ENCODE peak calls at places on chromosome 10, in nine cellular contexts. One of them, this sample, is unnamed.

GRCh38 chr10:124697443-124697836 is 46.7 kb downstream of the FAM53B start:
- DNase-seq in A549: no peak
- DNase-seq in SK-N-SH: no peak
- DNase-seq in IMR-90: no peak
- DNase-seq in choroid plexus epithelial cell: no peak
- DNase-seq in stomach: no peak
- DNase-seq in ovary: no peak
- DNase-seq in GM12865: no peak
- DNase-seq in HCT116: no peak
- DNase-seq in this sample: no peak

GRCh38 chr10:116716381-116716780 is 26.0 kb downstream of the HSPA12A start:
- DNase-seq in A549: no peak
- DNase-seq in SK-N-SH: no peak
- DNase-seq in IMR-90: no peak
- DNase-seq in choroid plexus epithelial cell: no peak
- DNase-seq in stomach: no peak
- DNase-seq in ovary: peak; percentile 35
- DNase-seq in GM12865: no peak
- DNase-seq in HCT116: no peak
- DNase-seq in this sample: no peak

GRCh38 chr10:86758231-86759072 is 2.0 kb downstream of the BMPR1A start:
- DNase-seq in A549: peak; percentile 16
- DNase-seq in SK-N-SH: no peak
- DNase-seq in IMR-90: peak; percentile 25
- DNase-seq in choroid plexus epithelial cell: peak; percentile 43
- DNase-seq in stomach: no peak
- DNase-seq in ovary: no peak
- DNase-seq in GM12865: no peak
- DNase-seq in HCT116: no peak
- DNase-seq in this sample: peak; percentile 46

GRCh38 chr10:48606530-48607355 is 1.9 kb upstream of the ARHGAP22 start:
- DNase-seq in A549: peak; percentile 15
- DNase-seq in SK-N-SH: no peak
- DNase-seq in IMR-90: peak; percentile 99
- DNase-seq in choroid plexus epithelial cell: peak; percentile 83
- DNase-seq in stomach: no peak
- DNase-seq in ovary: no peak
- DNase-seq in GM12865: no peak
- DNase-seq in HCT116: no peak
- DNase-seq in this sample: peak; percentile 99

GRCh38 chr10:132470306-132471124 is 67.1 kb upstream of the INPP5A start:
- DNase-seq in A549: no peak
- DNase-seq in SK-N-SH: no peak
- DNase-seq in IMR-90: no peak
- DNase-seq in choroid plexus epithelial cell: no peak
- DNase-seq in stomach: no peak
- DNase-seq in ovary: no peak
- DNase-seq in GM12865: no peak
- DNase-seq in HCT116: no peak
- DNase-seq in this sample: no peak

GRCh38 chr10:119726291-119727261 is 726 bp downstream of the INPP5F start:
- DNase-seq in A549: no peak
- DNase-seq in SK-N-SH: peak; percentile 84
- DNase-seq in IMR-90: no peak
- DNase-seq in choroid plexus epithelial cell: no peak
- DNase-seq in stomach: no peak
- DNase-seq in ovary: no peak
- DNase-seq in GM12865: no peak
- DNase-seq in HCT116: no peak
- DNase-seq in this sample: no peak

GRCh38 chr10:130807096-130807495 is 504.4 kb downstream of the TCERG1L start:
- DNase-seq in A549: no peak
- DNase-seq in SK-N-SH: no peak
- DNase-seq in IMR-90: no peak
- DNase-seq in choroid plexus epithelial cell: no peak
- DNase-seq in stomach: no peak
- DNase-seq in ovary: no peak
- DNase-seq in GM12865: no peak
- DNase-seq in HCT116: no peak
- DNase-seq in this sample: no peak

GRCh38 chr10:114544045-114544659 is 113.9 kb downstream of the ABLIM1 start:
- DNase-seq in A549: no peak
- DNase-seq in SK-N-SH: no peak
- DNase-seq in IMR-90: no peak
- DNase-seq in choroid plexus epithelial cell: no peak
- DNase-seq in stomach: peak; percentile 52
- DNase-seq in ovary: no peak
- DNase-seq in GM12865: peak; percentile 91
- DNase-seq in HCT116: no peak
- DNase-seq in this sample: no peak

GRCh38 chr10:7857259-7857658 is 39.0 kb downstream of the TAF3 start:
- DNase-seq in A549: no peak
- DNase-seq in SK-N-SH: no peak
- DNase-seq in IMR-90: no peak
- DNase-seq in choroid plexus epithelial cell: no peak
- DNase-seq in stomach: no peak
- DNase-seq in ovary: no peak
- DNase-seq in GM12865: no peak
- DNase-seq in HCT116: no peak
- DNase-seq in this sample: no peak

GRCh38 chr10:7853226-7853891 is 35.1 kb downstream of the TAF3 start:
- DNase-seq in A549: no peak
- DNase-seq in SK-N-SH: no peak
- DNase-seq in IMR-90: no peak
- DNase-seq in choroid plexus epithelial cell: no peak
- DNase-seq in stomach: no peak
- DNase-seq in ovary: no peak
- DNase-seq in GM12865: no peak
- DNase-seq in HCT116: no peak
- DNase-seq in this sample: no peak

GRCh38 chr10:7853892-7854289 is 35.6 kb downstream of the TAF3 start:
- DNase-seq in A549: no peak
- DNase-seq in SK-N-SH: no peak
- DNase-seq in IMR-90: no peak
- DNase-seq in choroid plexus epithelial cell: no peak
- DNase-seq in stomach: no peak
- DNase-seq in ovary: no peak
- DNase-seq in GM12865: no peak
- DNase-seq in HCT116: no peak
- DNase-seq in this sample: no peak

GRCh38 chr10:7855205-7855604 is 36.9 kb downstream of the TAF3 start:
- DNase-seq in A549: no peak
- DNase-seq in SK-N-SH: no peak
- DNase-seq in IMR-90: no peak
- DNase-seq in choroid plexus epithelial cell: no peak
- DNase-seq in stomach: no peak
- DNase-seq in ovary: no peak
- DNase-seq in GM12865: no peak
- DNase-seq in HCT116: no peak
- DNase-seq in this sample: no peak

DNA sequence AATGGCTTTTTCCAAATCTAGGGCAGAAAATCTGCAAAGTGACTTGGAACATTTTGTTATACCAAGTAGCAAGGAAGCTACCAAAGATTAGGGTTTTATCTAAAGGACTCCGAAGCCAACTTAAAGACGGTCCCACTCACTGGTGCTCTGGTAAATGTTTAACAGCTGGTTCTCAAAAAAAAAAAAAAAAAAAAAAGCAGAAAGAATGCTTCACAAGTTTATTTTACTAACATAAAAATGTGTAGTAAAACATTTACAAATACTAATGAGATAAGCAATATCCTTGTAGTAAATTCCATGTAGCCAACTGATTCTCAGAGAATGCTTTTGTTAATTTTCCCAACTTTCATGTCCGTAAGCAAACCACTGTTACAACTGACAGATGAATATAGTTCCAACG is 38.4 kb downstream of the TAF3 start:
- DNase-seq in A549: no peak
- DNase-seq in SK-N-SH: no peak
- DNase-seq in IMR-90: peak; percentile 4
- DNase-seq in choroid plexus epithelial cell: no peak
- DNase-seq in stomach: no peak
- DNase-seq in ovary: no peak
- DNase-seq in GM12865: no peak
- DNase-seq in HCT116: no peak
- DNase-seq in this sample: no peak
- H3K4me3 ChIP-seq in A549: no peak overlapping the region
- H3K4me3 ChIP-seq in SK-N-SH: no peak overlapping the region
- H3K4me3 ChIP-seq in IMR-90: peak overlapping the region; percentile 11
- H3K4me3 ChIP-seq in choroid plexus epithelial cell: no peak overlapping the region
- H3K4me3 ChIP-seq in stomach: no peak overlapping the region
- H3K4me3 ChIP-seq in ovary: no peak overlapping the region
- H3K4me3 ChIP-seq in GM12865: no peak overlapping the region
- H3K4me3 ChIP-seq in HCT116: no peak overlapping the region
- H3K4me3 ChIP-seq in this sample: no peak overlapping the region

GRCh38 chr10:93072225-93072712 is 1.4 kb upstream of the CYP26A1 start:
- DNase-seq in A549: no peak
- DNase-seq in SK-N-SH: no peak
- DNase-seq in IMR-90: no peak
- DNase-seq in choroid plexus epithelial cell: no peak
- DNase-seq in stomach: no peak
- DNase-seq in ovary: no peak
- DNase-seq in GM12865: no peak
- DNase-seq in HCT116: no peak
- DNase-seq in this sample: no peak

GRCh38 chr10:93070378-93071176 is 3.1 kb upstream of the CYP26A1 start:
- DNase-seq in A549: no peak
- DNase-seq in SK-N-SH: no peak
- DNase-seq in IMR-90: no peak
- DNase-seq in choroid plexus epithelial cell: no peak
- DNase-seq in stomach: no peak
- DNase-seq in ovary: no peak
- DNase-seq in GM12865: no peak
- DNase-seq in HCT116: no peak
- DNase-seq in this sample: no peak

GRCh38 chr10:93071177-93071472 is 2.6 kb upstream of the CYP26A1 start:
- DNase-seq in A549: no peak
- DNase-seq in SK-N-SH: peak; percentile 33
- DNase-seq in IMR-90: no peak
- DNase-seq in choroid plexus epithelial cell: no peak
- DNase-seq in stomach: no peak
- DNase-seq in ovary: no peak
- DNase-seq in GM12865: no peak
- DNase-seq in HCT116: no peak
- DNase-seq in this sample: no peak

GRCh38 chr10:93072713-93073538 is 767 bp upstream of the CYP26A1 start:
- DNase-seq in A549: no peak
- DNase-seq in SK-N-SH: peak; percentile 42
- DNase-seq in IMR-90: no peak
- DNase-seq in choroid plexus epithelial cell: no peak
- DNase-seq in stomach: no peak
- DNase-seq in ovary: no peak
- DNase-seq in GM12865: no peak
- DNase-seq in HCT116: no peak
- DNase-seq in this sample: no peak

DNA sequence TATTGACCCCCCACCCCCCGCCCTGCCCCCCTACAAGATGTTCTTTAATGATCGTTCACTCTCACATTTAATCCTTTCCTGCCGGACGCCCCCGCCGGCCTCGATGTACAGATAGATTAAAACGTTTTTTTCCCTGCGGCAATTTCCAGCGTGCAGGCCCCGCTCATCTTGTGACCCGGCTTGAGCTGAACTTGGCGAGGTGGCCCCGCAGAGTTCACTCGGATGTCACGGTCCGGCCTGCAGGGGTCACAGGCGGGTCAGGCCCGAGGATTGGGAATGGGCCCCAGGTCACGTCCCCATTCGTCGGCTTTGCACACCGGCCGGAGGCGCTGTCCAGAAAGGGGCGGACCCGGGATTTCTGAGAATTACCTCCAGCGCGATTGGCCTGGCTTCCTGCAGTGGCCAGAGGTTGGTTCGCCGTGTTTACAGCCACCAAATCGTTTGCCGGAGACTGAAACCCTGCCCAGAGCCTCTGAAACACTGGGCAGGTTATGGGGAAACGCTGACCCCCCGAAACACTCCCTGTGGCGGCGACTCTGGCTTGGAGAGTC is 1.9 kb upstream of the CYP26A1 start:
- DNase-seq in A549: peak; percentile 43
- DNase-seq in SK-N-SH: peak; percentile 80
- DNase-seq in IMR-90: no peak
- DNase-seq in choroid plexus epithelial cell: no peak
- DNase-seq in stomach: no peak
- DNase-seq in ovary: no peak
- DNase-seq in GM12865: no peak
- DNase-seq in HCT116: no peak
- DNase-seq in this sample: no peak
- TF ChIP-seq CTCF in A549: no peak
- TF ChIP-seq CTCF in SK-N-SH: peak; percentile 16
- TF ChIP-seq CTCF in IMR-90: no peak
- TF ChIP-seq CTCF in choroid plexus epithelial cell: peak; percentile 11
- TF ChIP-seq CTCF in stomach: no peak
- TF ChIP-seq CTCF in ovary: no peak
- TF ChIP-seq CTCF in GM12865: no peak
- TF ChIP-seq CTCF in HCT116: no peak
- TF ChIP-seq CTCF in this sample: no peak

DNA sequence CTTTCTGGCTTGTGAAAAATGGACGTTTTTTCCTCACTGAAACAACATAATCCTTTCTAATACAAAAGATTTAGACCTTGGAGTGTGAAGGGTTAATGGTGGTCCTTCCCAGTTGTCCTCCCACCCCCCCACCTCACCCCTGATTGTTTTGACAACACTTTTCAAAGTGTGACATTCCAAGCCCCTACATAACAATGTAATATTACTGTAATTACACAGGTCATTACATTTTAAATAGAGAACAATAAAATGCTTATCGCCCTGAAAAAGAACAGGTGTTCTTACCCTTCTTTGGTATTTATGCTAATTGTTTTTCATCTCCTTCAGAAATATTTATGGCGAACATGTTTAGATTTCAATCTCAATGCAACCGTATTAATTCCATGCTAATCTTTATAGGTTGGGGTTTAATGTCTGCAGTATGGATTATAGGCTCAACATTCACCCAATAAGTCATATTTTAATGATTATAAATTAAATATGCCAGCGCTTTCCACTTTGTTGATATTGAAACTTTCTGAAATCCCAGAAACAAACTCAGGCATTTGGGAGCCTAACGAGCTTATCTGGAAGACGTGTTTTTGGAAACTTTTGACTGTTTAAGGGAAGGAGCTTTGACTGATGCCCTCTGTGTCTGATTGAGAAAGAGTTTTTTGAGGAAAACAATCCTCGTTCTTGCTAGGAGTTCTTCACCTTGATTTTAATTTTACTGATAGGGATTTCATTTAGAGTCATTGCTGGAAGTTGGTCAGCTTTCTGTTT is 5.1 kb downstream of the TCF7L2 start:
- DNase-seq in A549: no peak
- DNase-seq in SK-N-SH: no peak
- DNase-seq in IMR-90: no peak
- DNase-seq in choroid plexus epithelial cell: no peak
- DNase-seq in stomach: no peak
- DNase-seq in ovary: no peak
- DNase-seq in GM12865: no peak
- DNase-seq in HCT116: no peak
- DNase-seq in this sample: no peak
- H3K4me3 ChIP-seq in A549: peak overlapping the region; percentile 84
- H3K4me3 ChIP-seq in SK-N-SH: no peak overlapping the region
- H3K4me3 ChIP-seq in IMR-90: peak overlapping the region; percentile 33
- H3K4me3 ChIP-seq in choroid plexus epithelial cell: peak overlapping the region; percentile 40
- H3K4me3 ChIP-seq in stomach: peak overlapping the region; percentile 72
- H3K4me3 ChIP-seq in ovary: peak overlapping the region; percentile 22
- H3K4me3 ChIP-seq in GM12865: no peak overlapping the region
- H3K4me3 ChIP-seq in HCT116: peak overlapping the region; percentile 73
- H3K4me3 ChIP-seq in this sample: peak overlapping the region; percentile 16

DNA sequence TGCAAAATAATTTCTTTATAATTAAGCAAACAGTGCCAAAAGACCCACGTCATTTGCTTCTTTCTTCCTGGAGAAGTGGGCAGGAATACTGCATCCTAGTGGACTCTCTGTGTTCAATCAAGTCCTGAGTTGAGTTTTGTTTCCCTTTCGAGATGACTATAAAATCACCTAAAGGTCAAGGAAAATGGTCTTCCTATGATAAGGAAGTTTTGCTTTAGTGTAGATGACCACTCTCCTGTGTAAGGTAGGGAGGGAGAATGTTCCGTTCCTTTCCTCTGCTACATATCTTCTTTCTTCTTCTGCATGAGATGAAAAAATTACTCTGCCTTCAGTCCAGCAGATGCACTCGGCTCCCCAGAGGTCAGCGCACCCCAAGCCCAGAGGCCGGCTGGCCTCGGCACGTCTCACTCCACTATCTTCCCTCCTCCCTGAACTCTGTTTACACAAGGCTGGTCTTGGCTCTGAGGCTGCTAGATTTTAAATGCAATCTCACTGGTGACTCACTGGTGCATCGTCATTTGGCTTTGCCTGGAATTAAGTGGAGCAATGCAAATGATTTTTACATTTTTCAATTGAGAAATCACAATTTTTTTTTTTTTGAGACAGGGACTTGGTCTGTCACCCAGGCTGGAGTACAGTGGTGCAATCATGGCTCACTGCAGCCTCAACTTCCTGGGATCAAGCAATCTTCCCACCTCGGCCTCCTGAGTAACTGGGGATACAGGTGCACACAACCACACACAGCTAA is 18.6 kb upstream of the VDAC2 start:
- DNase-seq in A549: peak; percentile 97
- DNase-seq in SK-N-SH: no peak
- DNase-seq in IMR-90: peak; percentile 97
- DNase-seq in choroid plexus epithelial cell: peak; percentile 88
- DNase-seq in stomach: peak; percentile 59
- DNase-seq in ovary: peak; percentile 64
- DNase-seq in GM12865: no peak
- DNase-seq in HCT116: no peak
- DNase-seq in this sample: peak; percentile 96
- TF ChIP-seq CTCF in A549: peak; percentile 42
- TF ChIP-seq CTCF in SK-N-SH: no peak
- TF ChIP-seq CTCF in IMR-90: peak; percentile 15
- TF ChIP-seq CTCF in choroid plexus epithelial cell: no peak
- TF ChIP-seq CTCF in stomach: no peak
- TF ChIP-seq CTCF in ovary: no peak
- TF ChIP-seq CTCF in GM12865: no peak
- TF ChIP-seq CTCF in HCT116: no peak
- TF ChIP-seq CTCF in this sample: peak; percentile 28

This sample was measured in fibroblast of mammary gland.